ENCODE peak calls at places on chromosome 7, in eight cellular contexts. T is body of pancreas, M is brain microvascular endothelial cell, L is astrocyte, N is spleen, U is astrocyte of the spinal cord, Z is GM20000, V is mammary epithelial cell. K is an unnamed sample.

GRCh38 chr7:107505362-107505761 is 35.5 kb downstream of the GPR22 start:
- DNase-seq in M (no peak), N (no peak), Z (no peak), T (peak), L (no peak), V (no peak), U (no peak), K (no peak)

GRCh38 chr7:99372275-99373085 is 2.0 kb upstream of the ARPC1B start:
- DNase-seq in V (no peak), T (peak), U (no peak), Z (no peak), N (peak), M (peak), L (no peak), K (no peak)

GRCh38 chr7:68417659-68418058 is 1180.6 kb upstream of the AUTS2 start:
- DNase-seq in L (no peak), M (no peak), V (no peak), T (no peak), N (no peak), U (no peak), Z (no peak), K (no peak)

GRCh38 chr7:54978364-54979116 is 40.3 kb upstream of the EGFR start:
- DNase-seq in T (no peak), V (no peak), M (no peak), U (no peak), N (no peak), L (no peak), Z (no peak), K (no peak)

GRCh38 chr7:127895814-127896280 is 135.4 kb downstream of the LRRC4 start:
- DNase-seq in V (peak), T (no peak), U (no peak), M (peak), L (peak), Z (no peak), N (no peak), K (no peak)

GRCh38 chr7:127997226-127997922 is 33.9 kb downstream of the LRRC4 start:
- DNase-seq in L (no peak), T (no peak), N (no peak), V (no peak), U (no peak), Z (no peak), M (no peak), K (no peak)

GRCh38 chr7:123122951-123123350 is 76.8 kb downstream of the SLC13A1 start:
- DNase-seq in Z (no peak), N (no peak), L (no peak), U (no peak), T (no peak), V (no peak), M (no peak), K (no peak)

GRCh38 chr7:34991938-34992840 is 45.1 kb downstream of the DPY19L1 start:
- DNase-seq in N (peak), Z (peak), U (peak), L (peak), T (no peak), V (peak), M (peak), K (no peak)

GRCh38 chr7:40507166-40507565 is 372.4 kb downstream of the SUGCT start:
- DNase-seq in V (peak), T (no peak), U (no peak), N (no peak), L (no peak), M (no peak), Z (peak), K (peak)

GRCh38 chr7:33040803-33041516 is 21.6 kb downstream of the NT5C3A start:
- DNase-seq in U (no peak), L (no peak), V (peak), N (no peak), M (no peak), T (peak), Z (peak), K (peak)

GRCh38 chr7:85600425-85600824 is 413.6 kb upstream of the SEMA3D start:
- DNase-seq in Z (no peak), M (no peak), U (no peak), L (no peak), V (no peak), T (no peak), N (no peak), K (no peak)

GRCh38 chr7:20514364-20514763 is 101.1 kb upstream of the ABCB5 start:
- DNase-seq in M (peak), V (peak), T (peak), L (peak), N (no peak), Z (no peak), U (peak), K (no peak)

GRCh38 chr7:146736446-146737190 is 620.0 kb downstream of the CNTNAP2 start:
- DNase-seq in L (no peak), N (no peak), M (peak), U (peak), V (no peak), T (no peak), Z (no peak), K (no peak)
- TF ChIP-seq CTCF in L (no peak), N (no peak), M (no peak), U (no peak), V (peak), T (peak), Z (no peak), K (no peak)

DNA sequence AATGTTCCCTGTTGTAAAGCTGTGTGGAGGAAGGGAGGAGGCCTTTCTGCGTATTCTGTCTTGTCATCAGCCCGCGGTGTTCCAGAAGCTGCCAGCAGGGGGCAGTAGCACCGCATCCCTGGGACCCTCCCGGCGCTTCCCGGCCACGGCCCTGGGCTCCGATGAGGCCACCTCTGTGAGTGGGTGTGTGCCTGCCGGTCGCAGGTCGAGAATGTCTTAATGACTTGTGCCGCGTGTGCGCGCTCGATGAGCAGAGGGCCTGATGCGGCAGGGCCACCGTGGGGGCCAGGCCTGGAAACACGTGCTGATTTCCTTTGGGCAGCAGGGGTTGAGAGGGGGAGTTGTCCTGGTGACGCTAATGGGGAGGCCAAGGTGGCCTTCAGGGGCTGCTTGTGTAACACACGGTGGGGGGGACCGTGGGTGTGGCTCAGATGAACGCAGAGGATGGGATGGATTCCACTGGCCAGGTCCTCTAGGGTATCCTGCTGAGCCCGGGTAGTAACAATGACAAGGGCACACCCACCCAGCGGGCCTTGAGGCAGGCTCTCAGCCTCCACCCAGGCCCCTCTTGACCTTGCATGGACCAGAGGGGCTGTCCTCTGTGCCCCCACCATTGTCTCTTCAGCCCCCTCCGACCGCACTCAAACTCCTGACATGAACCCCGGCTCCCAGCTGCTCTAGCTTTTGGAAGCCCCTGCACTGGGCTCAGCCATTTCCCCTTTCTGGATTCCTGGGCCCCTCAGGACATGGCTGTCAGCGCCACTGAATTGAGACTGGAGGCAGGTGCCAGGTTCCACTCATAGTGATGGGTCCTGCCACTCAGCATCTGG is 135.9 kb upstream of the PODXL start:
- DNase-seq in T (peak), N (no peak), M (peak), V (peak), Z (peak), L (peak), U (peak), K (peak)
- TF ChIP-seq CTCF in T (peak), N (peak), M (peak), V (peak), Z (peak), L (peak), U (peak), K (peak)

GRCh38 chr7:46485481-46486065 is 564.5 kb upstream of the IGFBP3 start:
- DNase-seq in M (peak), T (no peak), Z (no peak), U (peak), N (no peak), V (peak), L (peak), K (no peak)
- TF ChIP-seq CTCF in M (peak), T (no peak), Z (no peak), U (peak), N (no peak), V (peak), L (peak), K (no peak)

DNA sequence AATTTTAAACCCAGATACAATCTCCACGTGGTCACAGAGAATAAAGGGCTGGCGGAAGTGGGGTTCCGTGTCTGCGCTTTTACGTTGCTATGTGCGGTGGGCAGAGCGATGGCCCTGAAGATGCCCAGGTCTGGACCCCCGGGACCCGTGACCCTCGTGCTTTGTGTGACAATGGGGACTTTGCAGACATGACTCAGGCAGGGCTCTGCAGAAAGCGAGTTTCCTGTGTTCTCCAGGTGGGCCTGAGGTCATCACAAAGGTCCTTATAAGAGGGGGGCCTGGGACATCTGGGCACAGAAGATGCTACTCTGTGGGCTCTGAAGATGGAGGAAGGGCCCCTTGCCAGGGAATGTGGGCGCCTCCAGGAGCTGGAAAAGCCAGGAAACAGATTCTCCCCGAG is 95.3 kb downstream of the ELFN1 start:
- DNase-seq in T (no peak), N (no peak), M (no peak), Z (no peak), U (no peak), V (no peak), L (no peak), K (no peak)
- TF ChIP-seq CTCF in T (no peak), N (no peak), M (no peak), Z (no peak), U (no peak), V (no peak), L (no peak), K (no peak)

GRCh38 chr7:18535811-18536413 is 40.4 kb downstream of the HDAC9 start:
- DNase-seq in M (no peak), Z (no peak), N (no peak), U (no peak), L (no peak), T (no peak), V (no peak), K (no peak)

GRCh38 chr7:18534481-18534880 is 38.9 kb downstream of the HDAC9 start:
- DNase-seq in T (no peak), Z (no peak), V (peak), M (no peak), U (no peak), N (no peak), L (peak), K (no peak)

GRCh38 chr7:18541189-18541870 is 45.8 kb downstream of the HDAC9 start:
- DNase-seq in V (no peak), N (no peak), M (no peak), L (peak), U (peak), Z (no peak), T (peak), K (no peak)

GRCh38 chr7:18541871-18542212 is 46.3 kb downstream of the HDAC9 start:
- DNase-seq in V (no peak), Z (no peak), M (no peak), T (no peak), U (no peak), N (no peak), L (no peak), K (no peak)

DNA sequence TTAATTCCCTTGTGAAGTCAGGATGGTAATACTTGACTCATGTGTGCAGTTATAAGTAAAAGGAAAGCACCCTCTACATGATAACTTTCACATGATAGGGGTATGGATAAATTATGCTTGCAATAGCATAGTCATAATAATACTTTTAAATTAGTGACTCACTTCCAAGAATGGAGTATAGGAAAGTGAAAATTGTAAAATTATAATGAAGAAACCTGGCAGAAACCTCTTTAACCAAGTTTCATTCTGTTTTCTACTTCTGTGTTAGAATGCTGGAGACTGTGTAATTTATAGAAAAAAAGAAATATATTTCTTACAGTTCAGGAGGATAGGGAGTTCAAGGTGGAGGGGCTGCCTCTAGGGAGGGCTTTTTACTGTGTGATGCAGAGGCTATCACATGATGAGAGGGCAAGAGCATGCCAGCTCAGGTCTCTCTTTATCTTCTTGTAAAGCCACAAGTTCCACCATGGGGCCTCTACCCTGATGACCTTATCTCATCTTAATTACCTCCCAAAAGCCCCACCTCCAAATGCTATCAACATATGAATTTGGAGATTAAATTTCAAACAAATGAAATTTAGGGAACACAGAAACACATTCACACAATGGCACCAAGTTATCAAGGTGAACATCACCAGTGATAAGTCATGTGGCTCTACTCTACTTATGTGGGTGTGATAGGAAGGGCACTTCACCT is 43.2 kb downstream of the HDAC9 start:
- DNase-seq in N (no peak), Z (peak), U (no peak), T (no peak), L (no peak), V (no peak), M (no peak), K (no peak)
- TF ChIP-seq CTCF in N (no peak), Z (no peak), U (no peak), T (no peak), L (no peak), V (no peak), M (no peak), K (no peak)

DNA sequence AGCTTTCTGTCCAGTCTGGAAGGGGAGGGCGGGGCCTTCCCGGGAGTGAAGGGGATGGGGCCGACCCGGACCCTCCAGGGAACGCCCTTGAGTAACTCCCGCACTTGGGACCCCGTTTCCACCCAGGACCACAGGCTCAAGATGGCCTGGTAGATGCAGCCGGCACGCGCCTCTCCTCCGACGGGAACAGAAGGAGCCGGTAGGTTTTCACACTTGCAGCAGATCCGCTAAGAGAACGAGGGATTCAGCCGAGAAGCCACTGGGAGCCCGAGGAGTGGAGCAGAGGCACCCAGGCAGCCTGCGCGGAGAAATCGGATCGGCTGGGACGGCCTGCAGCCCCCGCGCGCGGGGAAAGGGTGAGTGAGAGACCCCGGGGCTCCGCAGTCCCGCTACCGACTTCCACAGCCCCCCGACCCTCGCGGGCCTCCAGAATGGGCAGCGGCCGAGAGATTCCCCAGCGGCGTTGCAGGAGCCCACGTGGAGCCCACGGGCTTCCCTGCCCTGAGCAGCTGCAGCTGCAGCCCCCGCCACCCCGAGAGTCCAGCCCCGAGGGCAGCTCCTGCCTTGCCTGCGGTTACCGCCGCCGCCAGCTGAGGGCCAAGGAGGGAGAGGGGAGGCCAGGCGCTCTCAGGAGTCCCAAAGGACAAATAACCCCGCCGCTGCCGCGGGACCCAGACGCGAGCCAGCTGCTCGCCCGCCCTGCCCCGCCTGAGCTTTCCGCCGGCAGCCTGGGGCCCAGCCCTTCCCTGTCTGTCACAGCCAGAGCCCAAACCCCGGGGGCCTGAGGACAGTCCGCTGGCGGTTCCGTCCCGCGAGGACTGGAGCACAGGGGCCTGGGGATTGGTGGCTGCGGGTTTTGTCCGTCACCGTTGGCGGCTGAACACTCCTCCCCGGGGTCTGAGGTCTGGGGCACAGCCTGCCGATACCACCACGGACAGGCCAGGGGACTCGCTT is 21.8 kb downstream of the IFT22 start:
- DNase-seq in M (no peak), U (no peak), V (no peak), L (no peak), N (no peak), Z (no peak), T (no peak), K (no peak)
- TF ChIP-seq CTCF in M (no peak), U (no peak), V (no peak), L (no peak), N (no peak), Z (no peak), T (no peak), K (no peak)

GRCh38 chr7:47232751-47233412 is 349.0 kb downstream of the TNS3 start:
- DNase-seq in U (peak), Z (no peak), T (no peak), N (no peak), M (no peak), L (no peak), V (no peak), K (no peak)
- TF ChIP-seq CTCF in U (peak), Z (no peak), T (no peak), N (no peak), M (peak), L (no peak), V (no peak), K (no peak)

K was measured in GM13976.